ENCODE peak calls at places on chromosomes 12 and 14, in seven cellular contexts. B is ACHN; R is RPMI7951; L is pons; S is colonic mucosa; C is naive thymus-derived CD8-positive, alpha-beta T cell; H is WTC11. W is an unnamed sample.
A peak's percentile ranks its signal among the peaks of the same experiment; 100 is the strongest.

GRCh38 chr12:52227767-52228166 is 5.3 kb upstream of the KRT7 start:
- DNase-seq in L (no peak), R (no peak), C (no peak), H (no peak), B (no peak), S (no peak), W (no peak)

GRCh38 chr14:55500219-55500701 is 59.8 kb upstream of the TBPL2 start:
- DNase-seq in B (no peak), S (peak; percentile 72), C (no peak), L (no peak), R (peak; percentile 46), H (peak; percentile 14), W (no peak)

GRCh38 chr14:91263329-91263728 is 18.8 kb upstream of the GPR68 start:
- DNase-seq in B (no peak), C (no peak), L (no peak), S (no peak), H (no peak), R (no peak), W (no peak)

GRCh38 chr12:110846615-110847566 is at the start of gene CCDC63:
- DNase-seq in S (peak; percentile 55), L (no peak), B (peak; percentile 49), C (peak; percentile 14), H (peak; percentile 77), R (peak; percentile 42), W (no peak)

GRCh38 chr12:111443586-111443985 is 37.9 kb downstream of the SH2B3 start:
- DNase-seq in B (peak; percentile 43), R (peak; percentile 61), S (no peak), L (no peak), C (no peak), H (no peak), W (peak; percentile 66)

GRCh38 chr14:76352639-76353281 is 23.2 kb upstream of the ESRRB start:
- DNase-seq in B (peak; percentile 40), R (peak; percentile 33), H (peak; percentile 88), C (peak; percentile 29), L (no peak), S (peak; percentile 29), W (no peak)

GRCh38 chr12:81078469-81079196 is 754 bp downstream of the ACSS3 start:
- DNase-seq in H (no peak), C (no peak), B (peak; percentile 65), S (no peak), R (no peak), L (no peak), W (no peak)

GRCh38 chr14:35122696-35123387 is 490 bp downstream of the PRORP start:
- DNase-seq in C (no peak), L (peak; percentile 26), R (peak; percentile 7), B (peak; percentile 5), S (no peak), H (no peak), W (no peak)

GRCh38 chr12:63978519-63978918 is 134.0 kb downstream of the SRGAP1 start:
- DNase-seq in S (no peak), L (no peak), R (peak; percentile 65), H (no peak), B (peak; percentile 66), C (no peak), W (peak; percentile 75)

GRCh38 chr12:124605150-124605549 is 37.7 kb upstream of the NCOR2 start:
- DNase-seq in H (no peak), R (no peak), L (no peak), B (no peak), S (peak; percentile 61), C (no peak), W (no peak)

GRCh38 chr12:88420460-88420859 is 159.8 kb downstream of the KITLG start:
- DNase-seq in L (no peak), S (no peak), H (no peak), R (peak; percentile 87), C (no peak), B (peak; percentile 26), W (peak; percentile 55)

GRCh38 chr14:69056389-69056788 is 77.3 kb upstream of the ACTN1 start:
- DNase-seq in R (no peak), H (peak; percentile 49), B (no peak), L (no peak), C (no peak), S (no peak), W (no peak)